ENCODE peak calls at places on chromosome 16, in ten cellular contexts. V, R, Q, B, I, P, S, F, N and J are unnamed samples.

GRCh38 chr16:57961538-57961937 is 9.4 kb downstream of the CNGB1 start:
- DNase-seq in S (no peak), F (no peak), P (no peak), Q (no peak), R (no peak), B (no peak), N (no peak), V (no peak), I (no peak), J (no peak)

GRCh38 chr16:86665319-86665675 is 86.9 kb downstream of the FOXL1 start:
- DNase-seq in V (no peak), P (peak; percentile 69), I (no peak), R (no peak), B (peak; percentile 80), F (no peak), Q (no peak), N (peak; percentile 85), S (no peak), J (no peak)

GRCh38 chr16:57966133-57966805 is 4.7 kb downstream of the CNGB1 start:
- DNase-seq in I (no peak), N (no peak), P (no peak), F (no peak), V (no peak), Q (no peak), R (no peak), B (peak; percentile 31), S (no peak), J (no peak)

GRCh38 chr16:17578921-17579876 is 108.4 kb upstream of the XYLT1 start:
- DNase-seq in R (peak; percentile 66), I (peak; percentile 66), F (peak; percentile 28), P (peak; percentile 59), B (peak; percentile 49), N (peak; percentile 80), S (no peak), V (peak; percentile 78), Q (peak; percentile 29), J (no peak)

GRCh38 chr16:62067182-62067581 is 30.9 kb upstream of the CDH8 start:
- DNase-seq in N (no peak), Q (no peak), F (no peak), I (no peak), P (no peak), R (no peak), B (no peak), S (no peak), V (no peak), J (no peak)

GRCh38 chr16:68070811-68071546 is 14.2 kb upstream of the NFATC3 start:
- DNase-seq in B (no peak), N (no peak), V (no peak), R (no peak), F (no peak), Q (no peak), S (no peak), P (no peak), I (no peak), J (no peak)

GRCh38 chr16:58614212-58614611 is 15.4 kb downstream of the CNOT1 start:
- DNase-seq in F (no peak), B (peak; percentile 67), Q (no peak), R (no peak), I (no peak), P (no peak), V (no peak), N (peak; percentile 92), S (no peak), J (no peak)

GRCh38 chr16:69123894-69124293 is 8.5 kb downstream of the CHTF8 start:
- DNase-seq in Q (no peak), B (peak; percentile 70), S (no peak), P (no peak), V (peak; percentile 73), R (peak; percentile 84), F (no peak), N (peak; percentile 87), I (no peak), J (no peak)

GRCh38 chr16:13005836-13006235 is 104.4 kb downstream of the SHISA9 start:
- DNase-seq in B (no peak), V (no peak), R (no peak), F (no peak), N (no peak), P (no peak), Q (no peak), I (no peak), S (no peak), J (no peak)

GRCh38 chr16:30866031-30866430 is 27.8 kb downstream of the BCL7C start:
- DNase-seq in N (no peak), I (no peak), Q (no peak), B (no peak), R (no peak), V (no peak), S (no peak), P (no peak), F (no peak), J (no peak)

GRCh38 chr16:81852347-81852746 is 73.3 kb downstream of the PLCG2 start:
- DNase-seq in F (no peak), I (no peak), N (no peak), Q (no peak), P (no peak), S (no peak), B (no peak), V (no peak), R (no peak), J (no peak)

GRCh38 chr16:87132361-87133014 is 184.7 kb downstream of the C16orf95 start:
- DNase-seq in B (peak; percentile 69), N (peak; percentile 70), I (peak; percentile 80), Q (no peak), R (no peak), S (no peak), P (peak; percentile 47), V (no peak), F (no peak), J (peak; percentile 50)

GRCh38 chr16:85844786-85845185 is 45.3 kb downstream of the COX4I1 start:
- DNase-seq in F (peak; percentile 25), P (no peak), Q (no peak), I (no peak), B (peak; percentile 55), V (no peak), N (no peak), S (no peak), R (no peak), J (no peak)

GRCh38 chr16:3058173-3059030 is 7.0 kb upstream of the IL32 start:
- DNase-seq in S (no peak), V (peak; percentile 79), N (peak; percentile 47), I (no peak), R (peak; percentile 54), F (peak; percentile 78), B (peak; percentile 23), Q (no peak), P (no peak), J (no peak)

GRCh38 chr16:27470567-27471431 is 68.8 kb downstream of the IL21R start:
- DNase-seq in I (no peak), S (no peak), R (no peak), B (peak; percentile 87), F (no peak), V (no peak), N (peak; percentile 91), P (no peak), Q (no peak), J (peak; percentile 37)

GRCh38 chr16:87661561-87661960 is 59.3 kb downstream of the JPH3 start:
- DNase-seq in R (peak; percentile 84), V (peak; percentile 64), S (no peak), P (no peak), N (peak; percentile 54), Q (no peak), F (peak; percentile 40), B (peak; percentile 51), I (no peak), J (peak; percentile 6)